ENCODE peak calls at places on chromosomes 11 and 22, in five cellular contexts. One of them, this sample, is unnamed.

GRCh38 chr11:128187829-128188228 is 399.5 kb downstream of the ETS1 start:
- DNase-seq in HFFc6: no peak
- DNase-seq in neuronal stem cell: no peak
- DNase-seq in brain pericyte: no peak
- DNase-seq in T-helper 1 cell: no peak
- DNase-seq in this sample: no peak

GRCh38 chr11:70210051-70210501 is 7.0 kb downstream of the FADD start:
- DNase-seq in T-helper 1 cell: no peak
- DNase-seq in neuronal stem cell: no peak
- DNase-seq in HFFc6: no peak
- DNase-seq in brain pericyte: no peak
- DNase-seq in this sample: peak

GRCh38 chr22:24118689-24119384 is 62.5 kb upstream of the SUSD2 start:
- DNase-seq in neuronal stem cell: no peak
- DNase-seq in T-helper 1 cell: no peak
- DNase-seq in brain pericyte: no peak
- DNase-seq in HFFc6: no peak
- DNase-seq in this sample: no peak

GRCh38 chr11:12599408-12600143 is 74.6 kb upstream of the TEAD1 start:
- DNase-seq in neuronal stem cell: peak
- DNase-seq in HFFc6: no peak
- DNase-seq in T-helper 1 cell: no peak
- DNase-seq in brain pericyte: no peak
- DNase-seq in this sample: no peak

GRCh38 chr11:112834277-112834755 is 126.9 kb upstream of the NCAM1 start:
- DNase-seq in HFFc6: no peak
- DNase-seq in brain pericyte: no peak
- DNase-seq in T-helper 1 cell: no peak
- DNase-seq in neuronal stem cell: no peak
- DNase-seq in this sample: no peak

GRCh38 chr11:61541568-61541967 is 33.0 kb downstream of the LRRC10B start:
- DNase-seq in T-helper 1 cell: no peak
- DNase-seq in neuronal stem cell: peak
- DNase-seq in HFFc6: peak
- DNase-seq in brain pericyte: no peak
- DNase-seq in this sample: peak

GRCh38 chr11:16825091-16825490 is 86.6 kb downstream of the C11orf58 start:
- DNase-seq in T-helper 1 cell: no peak
- DNase-seq in neuronal stem cell: peak
- DNase-seq in HFFc6: no peak
- DNase-seq in brain pericyte: no peak
- DNase-seq in this sample: no peak

GRCh38 chr22:45541580-45541979 is 38.9 kb downstream of the FBLN1 start:
- DNase-seq in brain pericyte: no peak
- DNase-seq in T-helper 1 cell: no peak
- DNase-seq in HFFc6: no peak
- DNase-seq in neuronal stem cell: no peak
- DNase-seq in this sample: no peak

GRCh38 chr11:86245369-86246292 is 1.1 kb downstream of the EED start:
- DNase-seq in neuronal stem cell: peak
- DNase-seq in HFFc6: no peak
- DNase-seq in brain pericyte: no peak
- DNase-seq in T-helper 1 cell: peak
- DNase-seq in this sample: no peak

GRCh38 chr22:31509041-31509440 is 12.7 kb downstream of the SFI1 start:
- DNase-seq in HFFc6: peak
- DNase-seq in brain pericyte: no peak
- DNase-seq in T-helper 1 cell: no peak
- DNase-seq in neuronal stem cell: no peak
- DNase-seq in this sample: peak

GRCh38 chr11:129950319-129951034 is 52.2 kb downstream of the PRDM10 start:
- DNase-seq in T-helper 1 cell: no peak
- DNase-seq in HFFc6: no peak
- DNase-seq in brain pericyte: no peak
- DNase-seq in neuronal stem cell: no peak
- DNase-seq in this sample: peak

GRCh38 chr11:45590743-45591142 is 74.7 kb downstream of the CHST1 start:
- DNase-seq in brain pericyte: no peak
- DNase-seq in neuronal stem cell: no peak
- DNase-seq in T-helper 1 cell: no peak
- DNase-seq in HFFc6: no peak
- DNase-seq in this sample: peak

GRCh38 chr22:27551402-27551801 is 250.2 kb downstream of the MN1 start:
- DNase-seq in brain pericyte: no peak
- DNase-seq in neuronal stem cell: no peak
- DNase-seq in T-helper 1 cell: no peak
- DNase-seq in HFFc6: no peak
- DNase-seq in this sample: no peak

GRCh38 chr11:85299247-85299646 is 327.9 kb downstream of the DLG2 start:
- DNase-seq in neuronal stem cell: no peak
- DNase-seq in HFFc6: no peak
- DNase-seq in T-helper 1 cell: no peak
- DNase-seq in brain pericyte: no peak
- DNase-seq in this sample: peak

GRCh38 chr22:40855104-40855959 is 1.1 kb downstream of the ST13 start:
- DNase-seq in HFFc6: no peak
- DNase-seq in brain pericyte: no peak
- DNase-seq in T-helper 1 cell: no peak
- DNase-seq in neuronal stem cell: no peak
- DNase-seq in this sample: peak

GRCh38 chr11:78630561-78631303 is 56.1 kb upstream of the NARS2 start:
- DNase-seq in HFFc6: no peak
- DNase-seq in brain pericyte: no peak
- DNase-seq in neuronal stem cell: no peak
- DNase-seq in T-helper 1 cell: no peak
- DNase-seq in this sample: no peak

GRCh38 chr11:94897330-94897768 is 76.0 kb downstream of the CWC15 start:
- DNase-seq in T-helper 1 cell: peak
- DNase-seq in brain pericyte: no peak
- DNase-seq in HFFc6: peak
- DNase-seq in neuronal stem cell: peak
- DNase-seq in this sample: peak

GRCh38 chr11:96483550-96483949 is 93.7 kb downstream of the JRKL start:
- DNase-seq in brain pericyte: no peak
- DNase-seq in HFFc6: no peak
- DNase-seq in neuronal stem cell: no peak
- DNase-seq in T-helper 1 cell: no peak
- DNase-seq in this sample: no peak

GRCh38 chr11:57458410-57459111 is 1.8 kb upstream of the RTN4RL2 start:
- DNase-seq in HFFc6: no peak
- DNase-seq in neuronal stem cell: no peak
- DNase-seq in T-helper 1 cell: peak
- DNase-seq in brain pericyte: no peak
- DNase-seq in this sample: no peak

GRCh38 chr11:121291896-121292502 is 572 bp upstream of the SC5D start:
- DNase-seq in brain pericyte: no peak
- DNase-seq in HFFc6: no peak
- DNase-seq in T-helper 1 cell: no peak
- DNase-seq in neuronal stem cell: no peak
- DNase-seq in this sample: no peak

GRCh38 chr11:115548878-115549528 is 44.8 kb upstream of the CADM1 start:
- DNase-seq in neuronal stem cell: no peak
- DNase-seq in T-helper 1 cell: no peak
- DNase-seq in brain pericyte: no peak
- DNase-seq in HFFc6: no peak
- DNase-seq in this sample: no peak

GRCh38 chr22:39414377-39414776 is 14.8 kb downstream of the TAB1 start:
- DNase-seq in brain pericyte: no peak
- DNase-seq in T-helper 1 cell: no peak
- DNase-seq in neuronal stem cell: no peak
- DNase-seq in HFFc6: no peak
- DNase-seq in this sample: no peak

GRCh38 chr22:46293591-46294260 is 2.9 kb upstream of the GTSE1 start:
- DNase-seq in T-helper 1 cell: no peak
- DNase-seq in brain pericyte: no peak
- DNase-seq in neuronal stem cell: no peak
- DNase-seq in HFFc6: peak
- DNase-seq in this sample: no peak

GRCh38 chr11:8040921-8041285 is 40.1 kb upstream of the TUB start:
- DNase-seq in HFFc6: no peak
- DNase-seq in T-helper 1 cell: no peak
- DNase-seq in brain pericyte: no peak
- DNase-seq in neuronal stem cell: no peak
- DNase-seq in this sample: no peak

GRCh38 chr11:47004595-47005033 is 68.1 kb downstream of the CSTPP1 start:
- DNase-seq in brain pericyte: peak
- DNase-seq in T-helper 1 cell: no peak
- DNase-seq in HFFc6: peak
- DNase-seq in neuronal stem cell: no peak
- DNase-seq in this sample: peak

This sample was measured in stromal cell of bone marrow.